ENCODE peak calls at places on chromosomes 5 and 9, in nine cellular contexts. K is left ventricle myocardium inferior; S is sigmoid colon; B is OCI-LY7; N is hepatocyte; D is A549; V is CD4-positive, alpha-beta memory T cell; E is HCT116; W is neuronal stem cell. Z is an unnamed sample.

GRCh38 chr9:1927546-1927945 is 87.6 kb upstream of the SMARCA2 start:
- DNase-seq in K (no peak), S (no peak), B (no peak), N (no peak), D (no peak), V (no peak), E (no peak), W (no peak), Z (no peak)

GRCh38 chr5:122845253-122846050 is at the start of gene SNX24:
- DNase-seq in K (peak; percentile 85), S (peak; percentile 86), B (peak; percentile 81), N (peak; percentile 91), D (peak; percentile 81), V (peak; percentile 79), E (peak; percentile 34), W (peak; percentile 64), Z (peak; percentile 82)

GRCh38 chr9:95131023-95131943 is 186.2 kb downstream of the FANCC start:
- DNase-seq in K (peak; percentile 48), S (peak; percentile 84), B (peak; percentile 47), N (peak; percentile 88), D (peak; percentile 58), V (peak; percentile 21), E (peak; percentile 21), W (peak; percentile 63), Z (peak; percentile 76)

GRCh38 chr5:44385236-44385940 is 3.8 kb downstream of the FGF10 start:
- DNase-seq in K (no peak), S (no peak), B (no peak), N (no peak), D (no peak), V (no peak), E (no peak), W (no peak), Z (no peak)

GRCh38 chr9:34114436-34114835 is 12.1 kb downstream of the DCAF12 start:
- DNase-seq in K (no peak), S (no peak), B (no peak), N (no peak), D (no peak), V (no peak), E (no peak), W (no peak), Z (no peak)

GRCh38 chr5:163571755-163572154 is 66.3 kb downstream of the MAT2B start:
- DNase-seq in K (no peak), S (no peak), B (no peak), N (peak; percentile 16), D (no peak), V (no peak), E (no peak), W (no peak), Z (no peak)

GRCh38 chr5:164266571-164266970 is 761.2 kb downstream of the MAT2B start:
- DNase-seq in K (no peak), S (no peak), B (no peak), N (no peak), D (no peak), V (no peak), E (no peak), W (no peak), Z (no peak)

GRCh38 chr9:94853887-94854286 is 127.4 kb downstream of the AOPEP start:
- DNase-seq in K (no peak), S (no peak), B (no peak), N (peak; percentile 28), D (peak; percentile 70), V (no peak), E (peak; percentile 75), W (no peak), Z (no peak)

GRCh38 chr9:12819436-12820185 is 44.8 kb downstream of the LURAP1L start:
- DNase-seq in K (no peak), S (no peak), B (peak; percentile 12), N (no peak), D (peak; percentile 70), V (no peak), E (peak; percentile 28), W (no peak), Z (no peak)

GRCh38 chr9:12817702-12818101 is 42.9 kb downstream of the LURAP1L start:
- DNase-seq in K (no peak), S (peak; percentile 71), B (no peak), N (peak; percentile 54), D (peak; percentile 95), V (no peak), E (peak; percentile 57), W (no peak), Z (peak; percentile 75)

GRCh38 chr9:12815895-12816294 is 41.1 kb downstream of the LURAP1L start:
- DNase-seq in K (no peak), S (no peak), B (no peak), N (no peak), D (peak; percentile 31), V (no peak), E (no peak), W (no peak), Z (no peak)

GRCh38 chr9:12816656-12817101 is 41.9 kb downstream of the LURAP1L start:
- DNase-seq in K (no peak), S (no peak), B (no peak), N (no peak), D (peak; percentile 68), V (no peak), E (no peak), W (no peak), Z (no peak)

GRCh38 chr9:12818431-12819000 is 43.7 kb downstream of the LURAP1L start:
- DNase-seq in K (no peak), S (no peak), B (no peak), N (peak; percentile 55), D (peak; percentile 76), V (no peak), E (no peak), W (no peak), Z (no peak)
- H3K4me1 ChIP-seq in K (peaks cover 30% of the 10 kb centered on the region), S (no peaks in the 10 kb centered on the region), B (no peaks in the 10 kb centered on the region), N (peaks cover 43% of the 10 kb centered on the region), D (peaks cover 57% of the 10 kb centered on the region), V (no peaks in the 10 kb centered on the region), E (peaks cover 47% of the 10 kb centered on the region), W (no peaks in the 10 kb centered on the region), Z (peaks cover 31% of the 10 kb centered on the region)

GRCh38 chr5:149357370-149358293 is at the start of gene PCYOX1L:
- DNase-seq in K (peak; percentile 99), S (peak; percentile 98), B (peak; percentile 96), N (peak; percentile 96), D (peak; percentile 94), V (peak; percentile 91), E (peak; percentile 90), W (peak; percentile 92), Z (peak; percentile 96)

GRCh38 chr5:149356391-149356790 is 1.5 kb upstream of the PCYOX1L start:
- DNase-seq in K (no peak), S (no peak), B (no peak), N (no peak), D (no peak), V (no peak), E (no peak), W (no peak), Z (no peak)

GRCh38 chr5:149358818-149359217 is 972 bp downstream of the PCYOX1L start:
- DNase-seq in K (no peak), S (no peak), B (no peak), N (no peak), D (no peak), V (peak; percentile 12), E (no peak), W (no peak), Z (no peak)

GRCh38 chr5:149360262-149360661 is 2.4 kb downstream of the PCYOX1L start:
- DNase-seq in K (no peak), S (no peak), B (no peak), N (no peak), D (no peak), V (no peak), E (no peak), W (no peak), Z (no peak)

GRCh38 chr5:149358294-149358651 is 427 bp downstream of the PCYOX1L start:
- DNase-seq in K (peak; percentile 42), S (peak; percentile 86), B (peak; percentile 66), N (peak; percentile 25), D (no peak), V (peak; percentile 35), E (no peak), W (no peak), Z (no peak)
- H3K27ac ChIP-seq in K (peak overlapping the region; percentile 78), S (peak overlapping the region; percentile 73), B (peak overlapping the region; percentile 53), N (no peak overlapping the region), D (peak overlapping the region; percentile 90), V (peak overlapping the region; percentile 75), E (peak overlapping the region; percentile 63), W (no peak overlapping the region), Z (no peak overlapping the region)

DNA sequence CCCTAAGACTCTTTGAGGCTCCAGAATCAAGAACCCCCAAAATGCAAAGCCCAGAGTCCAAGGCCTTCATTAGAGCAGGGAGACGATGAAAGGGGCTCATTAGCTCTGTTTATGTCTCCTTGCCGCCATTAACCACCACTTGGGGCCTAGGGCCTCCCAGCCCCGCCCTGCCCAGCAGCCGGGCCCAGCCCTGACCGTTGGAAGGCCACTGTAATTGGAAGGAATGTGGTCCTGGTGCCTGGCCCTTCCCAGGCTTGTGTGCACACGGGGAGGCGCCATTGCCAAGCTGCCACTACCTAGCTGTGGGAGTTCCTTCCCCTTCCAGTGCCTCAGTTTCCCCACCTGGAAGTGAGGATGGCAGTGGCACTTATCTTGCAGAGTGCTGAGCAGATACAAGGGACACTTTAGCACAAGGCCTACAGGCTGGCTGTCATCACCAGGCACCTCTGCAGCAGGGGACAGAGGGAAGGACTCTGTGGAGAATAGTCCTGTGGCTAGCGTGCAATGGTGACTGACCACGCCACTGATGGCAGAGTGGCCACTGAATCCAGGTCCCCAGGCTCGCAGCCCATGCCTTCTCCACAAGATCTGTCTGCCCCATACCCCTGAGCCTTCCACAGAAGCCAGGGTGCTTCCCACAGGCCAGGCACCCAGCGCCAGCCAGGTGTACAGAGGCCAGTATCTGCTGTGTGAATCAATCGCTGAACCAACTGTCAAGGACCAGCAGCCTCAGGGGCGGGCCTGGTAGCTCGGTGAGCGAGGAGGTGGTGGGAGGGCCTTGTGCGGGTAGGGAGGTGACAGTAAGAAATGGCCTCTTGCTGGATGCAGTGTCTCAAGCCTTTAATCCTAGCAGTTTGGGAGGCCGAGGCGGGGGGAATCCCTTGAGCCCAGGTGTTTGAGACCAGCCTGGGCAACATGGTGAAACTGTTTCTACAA is 20.8 kb downstream of the GBGT1 start:
- DNase-seq in K (no peak), S (no peak), B (no peak), N (no peak), D (no peak), V (no peak), E (no peak), W (no peak), Z (no peak)
- H3K4me1 ChIP-seq in K (peaks cover 87% of the 10 kb centered on the region), S (no peaks in the 10 kb centered on the region), B (peaks cover 28% of the 10 kb centered on the region), N (peaks cover 49% of the 10 kb centered on the region), D (peaks cover 36% of the 10 kb centered on the region), V (peaks cover 96% of the 10 kb centered on the region), E (peaks cover 50% of the 10 kb centered on the region), W (peaks cover 39% of the 10 kb centered on the region), Z (peaks cover 12% of the 10 kb centered on the region)

DNA sequence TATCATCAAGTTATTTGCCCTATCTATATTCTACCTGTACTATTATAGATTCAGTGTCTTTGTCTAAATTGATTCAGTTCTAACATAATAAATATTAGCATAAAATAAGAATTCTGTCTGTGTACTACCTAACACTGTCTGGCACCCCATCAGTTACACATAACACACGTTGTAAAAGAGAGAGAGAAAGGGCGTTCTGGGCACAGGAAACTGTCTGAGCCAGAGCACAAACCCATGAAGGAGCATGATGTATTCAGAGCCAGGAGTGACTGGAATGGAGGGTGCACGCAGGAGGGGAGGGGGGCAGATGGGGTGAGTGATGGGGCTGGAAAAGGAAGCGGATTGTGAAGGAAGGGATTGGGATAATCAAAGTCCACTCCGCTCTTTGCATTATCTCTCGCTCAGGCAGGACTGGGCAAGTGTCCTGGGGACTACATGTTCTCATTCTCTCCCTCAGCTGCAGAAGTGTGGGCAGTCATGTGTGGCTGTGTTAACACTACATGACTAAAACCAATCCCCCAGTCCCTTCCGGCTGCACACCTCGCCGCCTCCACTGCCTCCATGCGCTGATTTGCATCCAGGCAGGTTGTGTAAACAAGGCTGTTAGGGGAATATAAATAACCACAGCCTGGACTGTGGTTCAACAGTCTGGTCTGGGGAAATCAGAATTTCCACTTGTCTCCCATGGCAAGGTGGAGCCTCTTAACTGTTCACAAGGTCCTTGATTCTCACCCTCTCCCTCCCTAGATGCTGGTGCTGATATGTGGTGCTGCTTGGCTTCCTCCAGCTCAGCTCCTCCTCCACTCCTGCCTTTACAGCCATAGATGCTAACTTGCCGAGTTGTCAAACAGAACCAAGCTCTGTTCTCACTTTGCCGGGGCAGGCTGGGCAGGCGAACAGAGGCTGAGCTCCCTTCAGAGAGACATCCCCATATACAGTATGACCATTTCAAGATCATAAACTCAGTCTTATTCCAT is 367.5 kb upstream of the BRINP1 start:
- DNase-seq in K (no peak), S (no peak), B (peak; percentile 81), N (no peak), D (no peak), V (no peak), E (no peak), W (no peak), Z (peak; percentile 40)
- H3K27ac ChIP-seq in K (no peak overlapping the region), S (no peak overlapping the region), B (peak overlapping the region; percentile 73), N (no peak overlapping the region), D (no peak overlapping the region), V (no peak overlapping the region), E (no peak overlapping the region), W (no peak overlapping the region), Z (no peak overlapping the region)